ENCODE peak calls at places on chromosomes 6 and 20, in six cellular contexts. One of them, this sample, is unnamed.

GRCh38 chr6:32669240-32669639 is 2.8 kb upstream of the HLA-DQB1 start:
- DNase-seq in GM23248: no peak
- DNase-seq in HCT116: no peak
- DNase-seq in PC-3: no peak
- DNase-seq in SK-N-SH: no peak
- DNase-seq in GM23338: no peak
- DNase-seq in this sample: no peak

GRCh38 chr6:36609582-36609981 is 15.4 kb downstream of the SRSF3 start:
- DNase-seq in GM23248: no peak
- DNase-seq in HCT116: no peak
- DNase-seq in PC-3: no peak
- DNase-seq in SK-N-SH: no peak
- DNase-seq in GM23338: no peak
- DNase-seq in this sample: no peak

GRCh38 chr6:134503542-134504281 is 185.8 kb upstream of the SGK1 start:
- DNase-seq in GM23248: peak; percentile 52
- DNase-seq in HCT116: no peak
- DNase-seq in PC-3: no peak
- DNase-seq in SK-N-SH: no peak
- DNase-seq in GM23338: no peak
- DNase-seq in this sample: no peak

GRCh38 chr6:129923520-129923919 is 62.4 kb upstream of the TMEM244 start:
- DNase-seq in GM23248: peak; percentile 76
- DNase-seq in HCT116: no peak
- DNase-seq in PC-3: no peak
- DNase-seq in SK-N-SH: no peak
- DNase-seq in GM23338: no peak
- DNase-seq in this sample: no peak

GRCh38 chr6:23547851-23548250 is 578.2 kb upstream of the NRSN1 start:
- DNase-seq in GM23248: no peak
- DNase-seq in HCT116: no peak
- DNase-seq in PC-3: peak; percentile 57
- DNase-seq in SK-N-SH: no peak
- DNase-seq in GM23338: peak; percentile 41
- DNase-seq in this sample: no peak

GRCh38 chr20:31711416-31712111 is 11.1 kb downstream of the BCL2L1 start:
- DNase-seq in GM23248: no peak
- DNase-seq in HCT116: no peak
- DNase-seq in PC-3: peak; percentile 20
- DNase-seq in SK-N-SH: no peak
- DNase-seq in GM23338: no peak
- DNase-seq in this sample: no peak

GRCh38 chr6:128493877-128494276 is 26.5 kb downstream of the PTPRK start:
- DNase-seq in GM23248: no peak
- DNase-seq in HCT116: no peak
- DNase-seq in PC-3: no peak
- DNase-seq in SK-N-SH: no peak
- DNase-seq in GM23338: no peak
- DNase-seq in this sample: no peak

GRCh38 chr20:15317546-15318242 is 980.3 kb upstream of the FLRT3 start:
- DNase-seq in GM23248: no peak
- DNase-seq in HCT116: no peak
- DNase-seq in PC-3: no peak
- DNase-seq in SK-N-SH: no peak
- DNase-seq in GM23338: no peak
- DNase-seq in this sample: no peak

GRCh38 chr6:119626884-119627619 is 277.5 kb upstream of the MAN1A1 start:
- DNase-seq in GM23248: peak; percentile 18
- DNase-seq in HCT116: no peak
- DNase-seq in PC-3: peak; percentile 82
- DNase-seq in SK-N-SH: no peak
- DNase-seq in GM23338: no peak
- DNase-seq in this sample: no peak

GRCh38 chr6:156776470-156776840 is 723 bp upstream of the ARID1B start:
- DNase-seq in GM23248: peak; percentile 71
- DNase-seq in HCT116: no peak
- DNase-seq in PC-3: peak; percentile 37
- DNase-seq in SK-N-SH: peak; percentile 40
- DNase-seq in GM23338: no peak
- DNase-seq in this sample: peak; percentile 73

GRCh38 chr6:30091577-30092381 is 16.2 kb upstream of the RNF39 start:
- DNase-seq in GM23248: peak; percentile 89
- DNase-seq in HCT116: peak; percentile 85
- DNase-seq in PC-3: peak; percentile 58
- DNase-seq in SK-N-SH: no peak
- DNase-seq in GM23338: no peak
- DNase-seq in this sample: no peak

GRCh38 chr20:36271639-36272546 is 34.2 kb upstream of the DLGAP4 start:
- DNase-seq in GM23248: no peak
- DNase-seq in HCT116: no peak
- DNase-seq in PC-3: no peak
- DNase-seq in SK-N-SH: no peak
- DNase-seq in GM23338: no peak
- DNase-seq in this sample: no peak

GRCh38 chr6:16770701-16771569 is 9.7 kb upstream of the ATXN1 start:
- DNase-seq in GM23248: peak; percentile 93
- DNase-seq in HCT116: peak; percentile 68
- DNase-seq in PC-3: peak; percentile 76
- DNase-seq in SK-N-SH: peak; percentile 74
- DNase-seq in GM23338: peak; percentile 92
- DNase-seq in this sample: peak; percentile 52

GRCh38 chr6:89122625-89123024 is 4.8 kb upstream of the SRSF12 start:
- DNase-seq in GM23248: peak; percentile 66
- DNase-seq in HCT116: peak; percentile 21
- DNase-seq in PC-3: peak; percentile 54
- DNase-seq in SK-N-SH: peak; percentile 57
- DNase-seq in GM23338: peak; percentile 56
- DNase-seq in this sample: peak; percentile 63

GRCh38 chr20:60372822-60373221 is 414.6 kb downstream of the CDH26 start:
- DNase-seq in GM23248: no peak
- DNase-seq in HCT116: no peak
- DNase-seq in PC-3: no peak
- DNase-seq in SK-N-SH: no peak
- DNase-seq in GM23338: no peak
- DNase-seq in this sample: no peak

GRCh38 chr6:11050735-11051134 is 6.6 kb upstream of the ELOVL2 start:
- DNase-seq in GM23248: peak; percentile 44
- DNase-seq in HCT116: no peak
- DNase-seq in PC-3: peak; percentile 25
- DNase-seq in SK-N-SH: no peak
- DNase-seq in GM23338: no peak
- DNase-seq in this sample: no peak

GRCh38 chr6:33407132-33407718 is 3.6 kb upstream of the PHF1 start:
- DNase-seq in GM23248: peak; percentile 79
- DNase-seq in HCT116: no peak
- DNase-seq in PC-3: peak; percentile 48
- DNase-seq in SK-N-SH: no peak
- DNase-seq in GM23338: no peak
- DNase-seq in this sample: no peak

GRCh38 chr20:20358801-20359200 is 9.1 kb upstream of the INSM1 start:
- DNase-seq in GM23248: no peak
- DNase-seq in HCT116: no peak
- DNase-seq in PC-3: no peak
- DNase-seq in SK-N-SH: no peak
- DNase-seq in GM23338: no peak
- DNase-seq in this sample: no peak

GRCh38 chr6:11251553-11252358 is 19.3 kb upstream of the NEDD9 start:
- DNase-seq in GM23248: peak; percentile 79
- DNase-seq in HCT116: no peak
- DNase-seq in PC-3: peak; percentile 86
- DNase-seq in SK-N-SH: peak; percentile 47
- DNase-seq in GM23338: no peak
- DNase-seq in this sample: no peak

GRCh38 chr20:21522479-21523397 is 8.9 kb upstream of the NKX2-2 start:
- DNase-seq in GM23248: no peak
- DNase-seq in HCT116: no peak
- DNase-seq in PC-3: peak; percentile 44
- DNase-seq in SK-N-SH: peak; percentile 27
- DNase-seq in GM23338: peak; percentile 62
- DNase-seq in this sample: no peak

GRCh38 chr6:89368107-89368506 is 15.6 kb upstream of the UBE2J1 start:
- DNase-seq in GM23248: peak; percentile 71
- DNase-seq in HCT116: no peak
- DNase-seq in PC-3: peak; percentile 66
- DNase-seq in SK-N-SH: peak; percentile 70
- DNase-seq in GM23338: peak; percentile 84
- DNase-seq in this sample: peak; percentile 77

DNA sequence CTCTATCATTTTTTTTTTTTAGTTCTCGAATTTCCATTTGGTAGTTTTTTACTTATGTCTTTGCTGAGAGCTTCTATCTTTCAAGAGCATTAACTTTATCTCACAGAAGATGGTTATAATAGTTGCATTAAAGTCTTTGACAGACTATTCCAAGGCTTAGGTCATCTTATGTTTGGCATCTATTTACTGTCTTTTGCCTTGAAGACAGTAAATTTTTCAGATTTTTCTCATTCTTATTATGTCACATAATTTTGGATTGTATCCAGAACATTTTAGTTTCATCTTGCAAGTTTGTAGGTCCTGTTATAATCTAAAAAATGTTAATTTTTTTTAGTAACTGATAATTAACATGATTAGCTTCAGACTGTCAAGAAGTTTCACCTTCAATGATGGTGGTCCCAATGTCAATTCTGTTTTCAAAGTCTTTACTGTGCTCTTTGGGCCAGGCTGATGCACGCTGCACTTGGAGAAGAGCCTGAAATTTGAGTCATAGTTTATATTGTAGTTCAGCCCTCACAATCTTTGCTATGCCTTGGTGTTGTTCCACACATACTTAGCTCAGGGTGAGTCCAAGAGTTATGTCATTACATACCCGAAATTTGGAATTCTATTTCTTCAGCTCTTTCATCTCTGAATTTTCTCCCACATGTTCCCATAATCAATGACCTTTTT is 110.5 kb upstream of the BTBD3 start:
- DNase-seq in GM23248: peak; percentile 93
- DNase-seq in HCT116: no peak
- DNase-seq in PC-3: peak; percentile 92
- DNase-seq in SK-N-SH: no peak
- DNase-seq in GM23338: no peak
- DNase-seq in this sample: no peak
- TF ChIP-seq EZH2phosphoT487 in GM23248: no peak
- TF ChIP-seq EZH2phosphoT487 in HCT116: no peak
- TF ChIP-seq EZH2phosphoT487 in PC-3: no peak
- TF ChIP-seq EZH2phosphoT487 in SK-N-SH: no peak
- TF ChIP-seq EZH2phosphoT487 in GM23338: no peak
- TF ChIP-seq EZH2phosphoT487 in this sample: no peak

GRCh38 chr20:45948261-45948733 is 13.8 kb downstream of the PCIF1 start:
- DNase-seq in GM23248: no peak
- DNase-seq in HCT116: no peak
- DNase-seq in PC-3: no peak
- DNase-seq in SK-N-SH: no peak
- DNase-seq in GM23338: no peak
- DNase-seq in this sample: no peak

GRCh38 chr20:45945678-45946148 is 11.2 kb downstream of the PCIF1 start:
- DNase-seq in GM23248: peak; percentile 51
- DNase-seq in HCT116: no peak
- DNase-seq in PC-3: no peak
- DNase-seq in SK-N-SH: no peak
- DNase-seq in GM23338: no peak
- DNase-seq in this sample: no peak

GRCh38 chr20:45947110-45947866 is 12.8 kb downstream of the PCIF1 start:
- DNase-seq in GM23248: no peak
- DNase-seq in HCT116: no peak
- DNase-seq in PC-3: no peak
- DNase-seq in SK-N-SH: no peak
- DNase-seq in GM23338: no peak
- DNase-seq in this sample: no peak

GRCh38 chr20:45944965-45945677 is 10.6 kb downstream of the PCIF1 start:
- DNase-seq in GM23248: no peak
- DNase-seq in HCT116: no peak
- DNase-seq in PC-3: no peak
- DNase-seq in SK-N-SH: no peak
- DNase-seq in GM23338: peak; percentile 27
- DNase-seq in this sample: no peak

GRCh38 chr20:45946149-45946970 is 11.9 kb downstream of the PCIF1 start:
- DNase-seq in GM23248: peak; percentile 82
- DNase-seq in HCT116: no peak
- DNase-seq in PC-3: no peak
- DNase-seq in SK-N-SH: no peak
- DNase-seq in GM23338: no peak
- DNase-seq in this sample: no peak
- TF ChIP-seq EZH2phosphoT487 in GM23248: no peak
- TF ChIP-seq EZH2phosphoT487 in HCT116: no peak
- TF ChIP-seq EZH2phosphoT487 in PC-3: no peak
- TF ChIP-seq EZH2phosphoT487 in SK-N-SH: no peak
- TF ChIP-seq EZH2phosphoT487 in GM23338: no peak
- TF ChIP-seq EZH2phosphoT487 in this sample: no peak

GRCh38 chr6:138576303-138576702 is 77.0 kb upstream of the NHSL1 start:
- DNase-seq in GM23248: no peak
- DNase-seq in HCT116: no peak
- DNase-seq in PC-3: no peak
- DNase-seq in SK-N-SH: no peak
- DNase-seq in GM23338: no peak
- DNase-seq in this sample: no peak
- TF ChIP-seq EZH2phosphoT487 in GM23248: no peak
- TF ChIP-seq EZH2phosphoT487 in HCT116: no peak
- TF ChIP-seq EZH2phosphoT487 in PC-3: no peak
- TF ChIP-seq EZH2phosphoT487 in SK-N-SH: no peak
- TF ChIP-seq EZH2phosphoT487 in GM23338: no peak
- TF ChIP-seq EZH2phosphoT487 in this sample: no peak

GRCh38 chr20:62952373-62953166 is at the start of gene SLC17A9:
- DNase-seq in GM23248: peak; percentile 82
- DNase-seq in HCT116: peak; percentile 48
- DNase-seq in PC-3: no peak
- DNase-seq in SK-N-SH: no peak
- DNase-seq in GM23338: peak; percentile 86
- DNase-seq in this sample: no peak
- TF ChIP-seq EZH2phosphoT487 in GM23248: no peak
- TF ChIP-seq EZH2phosphoT487 in HCT116: no peak
- TF ChIP-seq EZH2phosphoT487 in PC-3: no peak
- TF ChIP-seq EZH2phosphoT487 in SK-N-SH: no peak
- TF ChIP-seq EZH2phosphoT487 in GM23338: no peak
- TF ChIP-seq EZH2phosphoT487 in this sample: no peak

GRCh38 chr6:159533568-159533967 is 159.5 kb downstream of the SOD2 start:
- DNase-seq in GM23248: peak; percentile 76
- DNase-seq in HCT116: no peak
- DNase-seq in PC-3: no peak
- DNase-seq in SK-N-SH: no peak
- DNase-seq in GM23338: no peak
- DNase-seq in this sample: no peak
- TF ChIP-seq EZH2phosphoT487 in GM23248: no peak
- TF ChIP-seq EZH2phosphoT487 in HCT116: no peak
- TF ChIP-seq EZH2phosphoT487 in PC-3: no peak
- TF ChIP-seq EZH2phosphoT487 in SK-N-SH: no peak
- TF ChIP-seq EZH2phosphoT487 in GM23338: no peak
- TF ChIP-seq EZH2phosphoT487 in this sample: no peak

This sample was measured in OCI-LY7.